ENCODE peak calls at places on chromosomes 13 and 19, in seven cellular contexts. W is ovary; U is CD4-positive, alpha-beta T cell; R is astrocyte; B is neural progenitor cell; K is IMR-90; M is uterus. P is an unnamed sample. For H3K9me3, the result is how much of the 10 kb centered on the place peaks cover.

GRCh38 chr13:112442483-112443090 is 66.4 kb downstream of the SPACA7 start:
- DNase-seq in W (no peak), U (no peak), R (no peak), M (no peak), B (peak), K (peak), P (no peak)

GRCh38 chr19:19109601-19110000 is 28.7 kb downstream of the TMEM161A start:
- DNase-seq in W (no peak), U (no peak), M (no peak), B (no peak), R (no peak), K (peak), P (no peak)

GRCh38 chr13:112785419-112785856 is 95.6 kb downstream of the ATP11A start:
- DNase-seq in M (peak), B (no peak), U (peak), K (no peak), W (no peak), R (no peak), P (no peak)

GRCh38 chr13:79837741-79838450 is 356.9 kb downstream of the NDFIP2 start:
- DNase-seq in B (no peak), R (peak), K (peak), U (no peak), M (no peak), W (no peak), P (no peak)

GRCh38 chr13:83883061-83883523 is 818 bp upstream of the SLITRK1 start:
- DNase-seq in U (no peak), R (no peak), M (no peak), W (no peak), K (no peak), B (peak), P (no peak)

GRCh38 chr13:113474179-113474578 is 16.3 kb downstream of the DCUN1D2 start:
- DNase-seq in W (no peak), M (no peak), B (no peak), K (peak), U (no peak), R (no peak), P (no peak)

GRCh38 chr19:6161271-6161850 is 25.9 kb downstream of the ACSBG2 start:
- DNase-seq in R (no peak), B (peak), U (peak), W (no peak), M (peak), K (no peak), P (no peak)

GRCh38 chr19:17797397-17798201 is 2.7 kb downstream of the B3GNT3 start:
- DNase-seq in K (no peak), U (no peak), B (peak), M (no peak), R (no peak), W (no peak), P (peak)

GRCh38 chr13:82330499-82330898 is 1551.8 kb downstream of the SLITRK1 start:
- DNase-seq in K (no peak), R (no peak), B (no peak), W (no peak), M (no peak), U (no peak), P (no peak)

GRCh38 chr13:32443111-32443510 is 15.2 kb upstream of the N4BP2L1 start:
- DNase-seq in M (no peak), B (no peak), K (peak), R (no peak), U (no peak), W (no peak), P (no peak)

GRCh38 chr19:30207357-30207756 is 164.8 kb upstream of the ZNF536 start:
- DNase-seq in M (no peak), K (no peak), B (no peak), U (no peak), R (no peak), W (no peak), P (no peak)

GRCh38 chr13:110705826-110706569 is at the start of gene CARS2:
- DNase-seq in B (peak), U (peak), K (peak), M (peak), R (peak), W (peak), P (peak)

GRCh38 chr13:91031508-91031907 is 316.0 kb upstream of the MIR17HG start:
- DNase-seq in U (no peak), R (no peak), W (no peak), B (no peak), K (no peak), M (no peak), P (no peak)

GRCh38 chr19:19545128-19545591 is 7.1 kb downstream of the CILP2 start:
- DNase-seq in U (no peak), W (no peak), M (no peak), B (no peak), R (no peak), K (no peak), P (no peak)

GRCh38 chr19:47702671-47703070 is 10.6 kb upstream of the EHD2 start:
- DNase-seq in W (no peak), R (no peak), B (no peak), M (no peak), U (no peak), K (no peak), P (no peak)

GRCh38 chr19:19948800-19949199 is 48.1 kb downstream of the ZNF93 start:
- DNase-seq in W (no peak), U (no peak), R (no peak), M (no peak), B (no peak), K (no peak), P (no peak)

GRCh38 chr19:18436651-18437478 is 1.1 kb downstream of the ISYNA1 start:
- DNase-seq in R (peak), M (peak), W (peak), U (peak), B (peak), K (peak), P (no peak)

GRCh38 chr13:29509999-29510586 is 85.4 kb downstream of the SLC7A1 start:
- DNase-seq in B (no peak), M (no peak), K (peak), W (no peak), R (peak), U (no peak), P (no peak)

GRCh38 chr19:34808566-34808965 is 35.6 kb upstream of the ZNF599 start:
- DNase-seq in B (no peak), K (peak), U (no peak), M (no peak), R (peak), W (no peak), P (peak)

GRCh38 chr13:47213057-47213456 is 316.2 kb upstream of the HTR2A start:
- DNase-seq in M (no peak), R (peak), W (no peak), U (no peak), K (peak), B (no peak), P (no peak)

GRCh38 chr19:14118165-14119051 is 846 bp upstream of the PRKACA start:
- DNase-seq in B (peak), W (peak), K (peak), U (peak), M (peak), R (peak), P (no peak)

GRCh38 chr13:66266348-66266747 is 963.8 kb downstream of the PCDH9 start:
- DNase-seq in R (no peak), M (no peak), W (no peak), K (no peak), B (no peak), U (no peak), P (no peak)

GRCh38 chr13:22744688-22745452 is 435.9 kb upstream of the SGCG start:
- DNase-seq in B (no peak), R (no peak), W (no peak), U (no peak), M (no peak), K (no peak), P (no peak)

GRCh38 chr13:75440100-75440499 is 41.9 kb downstream of the TBC1D4 start:
- DNase-seq in W (no peak), R (no peak), K (no peak), M (no peak), U (no peak), B (no peak), P (no peak)

GRCh38 chr19:8908066-8908465 is 75.9 kb downstream of the MBD3L1 start:
- DNase-seq in U (no peak), K (no peak), B (no peak), W (no peak), M (no peak), R (no peak), P (no peak)
- H3K9me3 ChIP-seq in U (under half), K (under half), B (under half), W (under half), M (under half), R (under half), P (under half)

GRCh38 chr13:36887758-36888521 is 32.1 kb downstream of the SMAD9 start:
- DNase-seq in R (no peak), M (no peak), W (no peak), U (no peak), B (peak), K (no peak), P (no peak)
- H3K9me3 ChIP-seq in R (under half), M (under half), W (under half), U (under half), B (under half), K (under half), P (under half)

GRCh38 chr19:11685676-11686650 is 52.8 kb downstream of the ZNF823 start:
- DNase-seq in K (no peak), B (no peak), M (no peak), U (no peak), W (no peak), R (no peak), P (no peak)
- H3K9me3 ChIP-seq in K (under half), B (under half), M (under half), U (under half), W (under half), R (under half), P (under half)

GRCh38 chr19:23351806-23352205 is 43.5 kb downstream of the ZNF91 start:
- DNase-seq in K (no peak), U (no peak), M (no peak), B (no peak), W (no peak), R (no peak), P (no peak)

GRCh38 chr19:23345838-23346237 is 49.4 kb downstream of the ZNF91 start:
- DNase-seq in U (no peak), W (no peak), B (peak), M (no peak), K (no peak), R (no peak), P (no peak)

GRCh38 chr19:23343434-23344010 is 51.7 kb downstream of the ZNF91 start:
- DNase-seq in B (no peak), W (no peak), K (no peak), R (peak), M (no peak), U (no peak), P (no peak)

GRCh38 chr19:23346696-23347095 is 48.6 kb downstream of the ZNF91 start:
- DNase-seq in U (no peak), K (no peak), R (no peak), W (no peak), M (no peak), B (no peak), P (no peak)
- H3K9me3 ChIP-seq in U (half or more), K (half or more), R (under half), W (under half), M (half or more), B (under half), P (under half)

DNA sequence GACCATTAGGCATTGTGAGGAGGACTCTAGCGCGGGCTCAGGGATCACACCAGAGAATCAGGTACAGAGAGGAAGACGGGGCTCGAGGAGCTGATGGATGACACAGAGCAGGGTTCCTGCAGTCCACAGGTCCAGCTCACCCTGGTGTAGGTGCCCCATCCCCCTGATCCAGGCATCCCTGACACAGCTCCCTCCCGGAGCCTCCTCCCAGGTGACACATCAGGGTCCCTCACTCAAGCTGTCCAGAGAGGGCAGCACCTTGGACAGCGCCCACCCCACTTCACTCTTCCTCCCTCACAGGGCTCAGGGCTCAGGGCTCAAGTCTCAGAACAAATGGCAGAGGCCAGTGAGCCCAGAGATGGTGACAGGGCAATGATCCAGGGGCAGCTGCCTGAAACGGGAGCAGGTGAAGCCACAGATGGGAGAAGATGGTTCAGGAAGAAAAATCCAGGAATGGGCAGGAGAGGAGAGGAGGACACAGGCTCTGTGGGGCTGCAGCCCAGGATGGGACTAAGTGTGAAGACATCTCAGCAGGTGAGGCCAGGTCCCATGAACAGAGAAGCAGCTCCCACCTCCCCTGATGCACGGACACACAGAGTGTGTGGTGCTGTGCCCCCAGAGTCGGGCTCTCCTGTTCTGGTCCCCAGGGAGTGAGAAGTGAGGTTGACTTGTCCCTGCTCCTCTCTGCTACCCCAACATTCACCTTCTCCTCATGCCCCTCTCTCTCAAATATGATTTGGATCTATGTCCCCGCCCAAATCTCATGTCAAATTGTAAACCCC is 2.8 kb upstream of the CEACAM5 start:
- DNase-seq in B (peak), M (no peak), K (no peak), W (no peak), R (peak), U (no peak), P (no peak)
- H3K9me3 ChIP-seq in B (under half), M (under half), K (under half), W (under half), R (under half), U (under half), P (under half)

GRCh38 chr19:16225279-16226183 is 27.8 kb downstream of the AP1M1 start:
- DNase-seq in W (no peak), B (no peak), M (no peak), U (peak), R (no peak), K (no peak), P (no peak)
- H3K9me3 ChIP-seq in W (under half), B (under half), M (under half), U (under half), R (under half), K (under half), P (under half)

GRCh38 chr19:11813801-11814706 is at the start of gene ZNF440:
- DNase-seq in K (peak), R (peak), M (peak), W (peak), U (peak), B (peak), P (peak)
- H3K9me3 ChIP-seq in K (under half), R (under half), M (under half), W (under half), U (under half), B (under half), P (under half)

GRCh38 chr19:51915324-51915867 is 10.6 kb upstream of the ZNF649 start:
- DNase-seq in K (no peak), W (no peak), B (no peak), U (no peak), R (no peak), M (no peak), P (no peak)
- H3K9me3 ChIP-seq in K (under half), W (under half), B (under half), U (half or more), R (under half), M (under half), P (under half)

GRCh38 chr19:57719901-57720519 is 7.4 kb downstream of the ZNF671 start:
- DNase-seq in K (no peak), M (no peak), B (no peak), R (no peak), W (no peak), U (no peak), P (no peak)
- H3K9me3 ChIP-seq in K (half or more), M (half or more), B (under half), R (under half), W (under half), U (half or more), P (under half)

P was measured in keratinocyte.